ENCODE peak calls at places on chromosomes 7 and 10, in nine cellular contexts. One of them, this sample, is unnamed.
A peak's percentile ranks its signal among the peaks of the same experiment; 100 is the strongest.

GRCh38 chr7:3591944-3592343 is 290.9 kb downstream of the SDK1 start:
- DNase-seq in cardiac muscle cell: no peak
- DNase-seq in A549: no peak
- DNase-seq in CD8-positive, alpha-beta T cell: no peak
- DNase-seq in uterus: no peak
- DNase-seq in right atrium auricular region: no peak
- DNase-seq in H1: no peak
- DNase-seq in body of pancreas: no peak
- DNase-seq in IMR-90: no peak
- DNase-seq in this sample: no peak

GRCh38 chr7:47516985-47517590 is 64.8 kb downstream of the TNS3 start:
- DNase-seq in H1: no peak
- DNase-seq in IMR-90: no peak
- DNase-seq in cardiac muscle cell: no peak
- DNase-seq in uterus: no peak
- DNase-seq in body of pancreas: peak; percentile 68
- DNase-seq in CD8-positive, alpha-beta T cell: no peak
- DNase-seq in right atrium auricular region: no peak
- DNase-seq in A549: no peak
- DNase-seq in this sample: no peak

GRCh38 chr7:143514487-143514886 is 36.8 kb downstream of the TAS2R41 start:
- DNase-seq in A549: no peak
- DNase-seq in right atrium auricular region: no peak
- DNase-seq in CD8-positive, alpha-beta T cell: no peak
- DNase-seq in H1: no peak
- DNase-seq in uterus: no peak
- DNase-seq in cardiac muscle cell: no peak
- DNase-seq in body of pancreas: no peak
- DNase-seq in IMR-90: no peak
- DNase-seq in this sample: no peak

GRCh38 chr10:71750986-71751385 is 22.3 kb downstream of the VSIR start:
- DNase-seq in A549: no peak
- DNase-seq in right atrium auricular region: no peak
- DNase-seq in cardiac muscle cell: no peak
- DNase-seq in uterus: no peak
- DNase-seq in body of pancreas: no peak
- DNase-seq in H1: no peak
- DNase-seq in IMR-90: no peak
- DNase-seq in CD8-positive, alpha-beta T cell: no peak
- DNase-seq in this sample: no peak

GRCh38 chr10:33037726-33038125 is 79.7 kb upstream of the ITGB1 start:
- DNase-seq in uterus: no peak
- DNase-seq in body of pancreas: no peak
- DNase-seq in A549: no peak
- DNase-seq in H1: no peak
- DNase-seq in CD8-positive, alpha-beta T cell: no peak
- DNase-seq in right atrium auricular region: no peak
- DNase-seq in IMR-90: no peak
- DNase-seq in cardiac muscle cell: no peak
- DNase-seq in this sample: no peak

GRCh38 chr10:209357-209756 is 74.1 kb downstream of the ZMYND11 start:
- DNase-seq in H1: no peak
- DNase-seq in A549: no peak
- DNase-seq in CD8-positive, alpha-beta T cell: no peak
- DNase-seq in body of pancreas: no peak
- DNase-seq in uterus: no peak
- DNase-seq in right atrium auricular region: no peak
- DNase-seq in cardiac muscle cell: no peak
- DNase-seq in IMR-90: peak; percentile 37
- DNase-seq in this sample: no peak

GRCh38 chr7:1855396-1856160 is 185.5 kb downstream of the ELFN1 start:
- DNase-seq in uterus: no peak
- DNase-seq in cardiac muscle cell: no peak
- DNase-seq in CD8-positive, alpha-beta T cell: no peak
- DNase-seq in IMR-90: no peak
- DNase-seq in H1: no peak
- DNase-seq in right atrium auricular region: no peak
- DNase-seq in A549: no peak
- DNase-seq in body of pancreas: no peak
- DNase-seq in this sample: peak; percentile 12

GRCh38 chr10:78247821-78248220 is 214.2 kb downstream of the RPS24 start:
- DNase-seq in body of pancreas: no peak
- DNase-seq in cardiac muscle cell: no peak
- DNase-seq in A549: no peak
- DNase-seq in H1: no peak
- DNase-seq in CD8-positive, alpha-beta T cell: no peak
- DNase-seq in uterus: no peak
- DNase-seq in right atrium auricular region: no peak
- DNase-seq in IMR-90: no peak
- DNase-seq in this sample: no peak

GRCh38 chr10:124004372-124004928 is 88.9 kb downstream of the CHST15 start:
- DNase-seq in cardiac muscle cell: no peak
- DNase-seq in uterus: no peak
- DNase-seq in body of pancreas: no peak
- DNase-seq in H1: peak; percentile 36
- DNase-seq in A549: no peak
- DNase-seq in CD8-positive, alpha-beta T cell: no peak
- DNase-seq in right atrium auricular region: no peak
- DNase-seq in IMR-90: no peak
- DNase-seq in this sample: peak; percentile 36

GRCh38 chr10:73865459-73866442 is 8.6 kb downstream of the CAMK2G start:
- DNase-seq in uterus: no peak
- DNase-seq in right atrium auricular region: no peak
- DNase-seq in body of pancreas: no peak
- DNase-seq in A549: no peak
- DNase-seq in CD8-positive, alpha-beta T cell: peak; percentile 45
- DNase-seq in H1: no peak
- DNase-seq in IMR-90: no peak
- DNase-seq in cardiac muscle cell: no peak
- DNase-seq in this sample: no peak

GRCh38 chr10:70474780-70475179 is 3.8 kb upstream of the PALD1 start:
- DNase-seq in uterus: no peak
- DNase-seq in H1: no peak
- DNase-seq in cardiac muscle cell: peak; percentile 77
- DNase-seq in IMR-90: no peak
- DNase-seq in right atrium auricular region: no peak
- DNase-seq in A549: no peak
- DNase-seq in body of pancreas: no peak
- DNase-seq in CD8-positive, alpha-beta T cell: no peak
- DNase-seq in this sample: no peak

GRCh38 chr10:1706256-1706655 is 31.1 kb downstream of the ADARB2 start:
- DNase-seq in uterus: no peak
- DNase-seq in body of pancreas: no peak
- DNase-seq in IMR-90: no peak
- DNase-seq in H1: no peak
- DNase-seq in A549: no peak
- DNase-seq in right atrium auricular region: no peak
- DNase-seq in cardiac muscle cell: no peak
- DNase-seq in CD8-positive, alpha-beta T cell: no peak
- DNase-seq in this sample: no peak

GRCh38 chr7:29494350-29494749 is 69.3 kb upstream of the PRR15 start:
- DNase-seq in cardiac muscle cell: no peak
- DNase-seq in A549: no peak
- DNase-seq in CD8-positive, alpha-beta T cell: no peak
- DNase-seq in IMR-90: no peak
- DNase-seq in H1: no peak
- DNase-seq in uterus: no peak
- DNase-seq in right atrium auricular region: no peak
- DNase-seq in body of pancreas: no peak
- DNase-seq in this sample: no peak

GRCh38 chr10:63503395-63503794 is 17.8 kb upstream of the REEP3 start:
- DNase-seq in right atrium auricular region: no peak
- DNase-seq in A549: no peak
- DNase-seq in CD8-positive, alpha-beta T cell: no peak
- DNase-seq in uterus: no peak
- DNase-seq in IMR-90: no peak
- DNase-seq in H1: no peak
- DNase-seq in body of pancreas: no peak
- DNase-seq in cardiac muscle cell: no peak
- DNase-seq in this sample: no peak

GRCh38 chr10:117609095-117609821 is 66.7 kb downstream of the EMX2 start:
- DNase-seq in cardiac muscle cell: no peak
- DNase-seq in H1: no peak
- DNase-seq in A549: peak; percentile 50
- DNase-seq in right atrium auricular region: peak; percentile 60
- DNase-seq in IMR-90: peak; percentile 2
- DNase-seq in body of pancreas: peak; percentile 65
- DNase-seq in uterus: peak; percentile 66
- DNase-seq in CD8-positive, alpha-beta T cell: no peak
- DNase-seq in this sample: peak; percentile 51

GRCh38 chr7:155344270-155344617 is 46.6 kb downstream of the INSIG1 start:
- DNase-seq in H1: no peak
- DNase-seq in body of pancreas: peak; percentile 10
- DNase-seq in A549: no peak
- DNase-seq in right atrium auricular region: no peak
- DNase-seq in CD8-positive, alpha-beta T cell: no peak
- DNase-seq in cardiac muscle cell: no peak
- DNase-seq in IMR-90: no peak
- DNase-seq in uterus: no peak
- DNase-seq in this sample: peak; percentile 40
- H3K4me3 ChIP-seq in H1: peak overlapping the region; percentile 32
- H3K4me3 ChIP-seq in body of pancreas: no peak overlapping the region
- H3K4me3 ChIP-seq in A549: peak overlapping the region; percentile 62
- H3K4me3 ChIP-seq in right atrium auricular region: no peak overlapping the region
- H3K4me3 ChIP-seq in CD8-positive, alpha-beta T cell: peak overlapping the region; percentile 33
- H3K4me3 ChIP-seq in cardiac muscle cell: no peak overlapping the region
- H3K4me3 ChIP-seq in IMR-90: no peak overlapping the region
- H3K4me3 ChIP-seq in uterus: no peak overlapping the region
- H3K4me3 ChIP-seq in this sample: no peak overlapping the region

GRCh38 chr7:35261476-35262285 is 7.8 kb upstream of the TBX20 start:
- DNase-seq in cardiac muscle cell: peak; percentile 54
- DNase-seq in IMR-90: no peak
- DNase-seq in CD8-positive, alpha-beta T cell: no peak
- DNase-seq in A549: no peak
- DNase-seq in H1: peak; percentile 80
- DNase-seq in body of pancreas: no peak
- DNase-seq in uterus: no peak
- DNase-seq in right atrium auricular region: no peak
- DNase-seq in this sample: no peak

GRCh38 chr7:35272234-35272633 is 18.3 kb upstream of the TBX20 start:
- DNase-seq in A549: no peak
- DNase-seq in right atrium auricular region: no peak
- DNase-seq in uterus: no peak
- DNase-seq in H1: no peak
- DNase-seq in cardiac muscle cell: no peak
- DNase-seq in body of pancreas: no peak
- DNase-seq in CD8-positive, alpha-beta T cell: no peak
- DNase-seq in IMR-90: no peak
- DNase-seq in this sample: no peak

GRCh38 chr7:35268953-35269352 is 15.1 kb upstream of the TBX20 start:
- DNase-seq in body of pancreas: no peak
- DNase-seq in uterus: no peak
- DNase-seq in cardiac muscle cell: no peak
- DNase-seq in right atrium auricular region: no peak
- DNase-seq in CD8-positive, alpha-beta T cell: no peak
- DNase-seq in A549: no peak
- DNase-seq in H1: no peak
- DNase-seq in IMR-90: no peak
- DNase-seq in this sample: no peak

GRCh38 chr7:35263396-35263795 is 9.5 kb upstream of the TBX20 start:
- DNase-seq in H1: no peak
- DNase-seq in body of pancreas: no peak
- DNase-seq in cardiac muscle cell: no peak
- DNase-seq in CD8-positive, alpha-beta T cell: no peak
- DNase-seq in IMR-90: no peak
- DNase-seq in right atrium auricular region: no peak
- DNase-seq in A549: no peak
- DNase-seq in uterus: no peak
- DNase-seq in this sample: no peak

GRCh38 chr7:35267372-35267771 is 13.5 kb upstream of the TBX20 start:
- DNase-seq in IMR-90: no peak
- DNase-seq in body of pancreas: no peak
- DNase-seq in uterus: no peak
- DNase-seq in cardiac muscle cell: no peak
- DNase-seq in A549: no peak
- DNase-seq in right atrium auricular region: no peak
- DNase-seq in CD8-positive, alpha-beta T cell: no peak
- DNase-seq in H1: no peak
- DNase-seq in this sample: no peak
- TF ChIP-seq CTCF in IMR-90: no peak
- TF ChIP-seq CTCF in body of pancreas: no peak
- TF ChIP-seq CTCF in uterus: no peak
- TF ChIP-seq CTCF in cardiac muscle cell: no peak
- TF ChIP-seq CTCF in A549: no peak
- TF ChIP-seq CTCF in right atrium auricular region: no peak
- TF ChIP-seq CTCF in CD8-positive, alpha-beta T cell: no peak
- TF ChIP-seq CTCF in H1: no peak
- TF ChIP-seq CTCF in this sample: no peak

GRCh38 chr7:42545049-42545724 is 308.2 kb upstream of the GLI3 start:
- DNase-seq in CD8-positive, alpha-beta T cell: no peak
- DNase-seq in right atrium auricular region: no peak
- DNase-seq in A549: no peak
- DNase-seq in cardiac muscle cell: no peak
- DNase-seq in IMR-90: no peak
- DNase-seq in H1: no peak
- DNase-seq in uterus: no peak
- DNase-seq in body of pancreas: no peak
- DNase-seq in this sample: no peak
- H3K9me3 ChIP-seq in CD8-positive, alpha-beta T cell: no peaks in the 10 kb centered on the region
- H3K9me3 ChIP-seq in right atrium auricular region: no peaks in the 10 kb centered on the region
- H3K9me3 ChIP-seq in A549: no peaks in the 10 kb centered on the region
- H3K9me3 ChIP-seq in cardiac muscle cell: no peaks in the 10 kb centered on the region
- H3K9me3 ChIP-seq in IMR-90: no peaks in the 10 kb centered on the region
- H3K9me3 ChIP-seq in H1: peaks cover 29% of the 10 kb centered on the region
- H3K9me3 ChIP-seq in uterus: no peaks in the 10 kb centered on the region
- H3K9me3 ChIP-seq in body of pancreas: no peaks in the 10 kb centered on the region
- H3K9me3 ChIP-seq in this sample: no peaks in the 10 kb centered on the region

DNA sequence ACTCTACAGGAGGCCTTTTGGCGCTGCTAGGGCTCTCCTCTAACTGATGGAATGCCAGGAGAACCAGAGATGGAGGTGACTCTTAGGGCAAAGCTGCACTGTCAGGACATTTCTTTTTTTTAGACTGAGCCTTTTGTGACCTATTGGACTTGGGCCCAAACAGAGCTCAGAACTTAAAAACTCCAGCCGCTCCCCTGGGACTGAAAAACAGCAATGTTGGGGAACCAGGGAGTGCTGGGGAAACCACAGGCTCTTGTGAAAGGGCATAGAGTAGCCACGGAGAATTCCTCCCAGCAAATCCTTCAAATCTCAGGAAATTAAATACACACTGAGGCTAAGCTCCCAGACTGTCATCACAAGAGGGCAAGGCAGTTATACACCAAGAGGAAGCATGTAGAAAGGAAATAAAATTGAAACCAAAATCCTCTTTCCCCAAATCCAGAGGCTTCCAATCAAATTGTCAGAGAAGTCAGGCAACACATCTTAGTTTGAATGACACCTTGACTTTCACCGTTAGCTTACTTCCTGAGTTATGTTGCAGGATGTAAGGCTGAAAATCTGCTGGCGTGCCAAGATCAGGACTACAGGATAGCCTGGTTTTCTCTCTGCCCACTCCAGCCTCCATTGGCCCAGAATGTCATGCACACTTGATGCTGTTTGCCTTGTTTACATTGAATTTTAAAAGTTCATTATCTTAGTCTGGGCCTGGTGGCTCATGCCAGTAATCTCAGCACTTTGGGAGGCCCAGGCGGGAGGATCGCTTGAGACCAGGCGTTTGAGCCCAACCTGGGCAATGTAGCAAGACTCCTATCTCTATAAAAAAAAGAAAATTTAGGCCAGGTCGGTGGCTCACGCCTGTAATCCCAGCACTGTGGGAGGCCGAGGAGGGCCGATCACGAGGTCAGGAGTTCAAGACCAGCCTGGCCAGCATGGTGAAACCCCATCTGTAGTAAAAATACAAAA is 2.5 kb upstream of the RFC2 start:
- DNase-seq in body of pancreas: no peak
- DNase-seq in right atrium auricular region: no peak
- DNase-seq in CD8-positive, alpha-beta T cell: no peak
- DNase-seq in H1: no peak
- DNase-seq in cardiac muscle cell: no peak
- DNase-seq in uterus: no peak
- DNase-seq in IMR-90: peak; percentile 59
- DNase-seq in A549: no peak
- DNase-seq in this sample: no peak
- H3K4me3 ChIP-seq in body of pancreas: no peak overlapping the region
- H3K4me3 ChIP-seq in right atrium auricular region: no peak overlapping the region
- H3K4me3 ChIP-seq in CD8-positive, alpha-beta T cell: no peak overlapping the region
- H3K4me3 ChIP-seq in H1: no peak overlapping the region
- H3K4me3 ChIP-seq in cardiac muscle cell: no peak overlapping the region
- H3K4me3 ChIP-seq in uterus: no peak overlapping the region
- H3K4me3 ChIP-seq in IMR-90: no peak overlapping the region
- H3K4me3 ChIP-seq in A549: no peak overlapping the region
- H3K4me3 ChIP-seq in this sample: no peak overlapping the region

This sample was measured in psoas muscle.